ENCODE peak calls at places on chromosome 11, in ten cellular contexts. N is nucleus accumbens; X is dermis blood vessel endothelial cell; U is CD4-positive, alpha-beta T cell; Z is stimulated activated naive CD4-positive, alpha-beta T cell; H is COR-L47; D is stimulated activated CD4-positive, alpha-beta T cell treated with anti-CD3 and anti-CD28 coated beads, Interleukin-12 subunit alpha, Interleukin-12 subunit beta, amount 100 ng/mL, for 48 hours; G is naive thymus-derived CD8-positive, alpha-beta T cell; P is activated T-cell treated with anti-CD3 and anti-CD28 coated beads for 4 hours; O is GM10248. C is an unnamed sample.

GRCh38 chr11:124791626-124792341 is 8.4 kb downstream of the MSANTD2 start:
- DNase-seq in N (no peak), X (no peak), U (no peak), Z (no peak), H (no peak), D (no peak), G (no peak), P (no peak), O (peak), C (no peak)

GRCh38 chr11:100776212-100776896 is 89.3 kb downstream of the ARHGAP42 start:
- DNase-seq in N (no peak), X (peak), U (no peak), Z (no peak), H (no peak), D (no peak), G (no peak), P (no peak), O (no peak), C (no peak)

GRCh38 chr11:131025020-131025419 is 108.7 kb upstream of the SNX19 start:
- DNase-seq in N (no peak), X (no peak), U (no peak), Z (no peak), H (peak), D (no peak), G (no peak), P (no peak), O (no peak), C (no peak)

GRCh38 chr11:95695181-95695580 is 94.4 kb downstream of the FAM76B start:
- DNase-seq in N (no peak), X (no peak), U (no peak), Z (no peak), H (no peak), D (no peak), G (no peak), P (no peak), O (no peak), C (no peak)

GRCh38 chr11:111479666-111480065 is 32.5 kb downstream of the BTG4 start:
- DNase-seq in N (no peak), X (no peak), U (no peak), Z (no peak), H (no peak), D (no peak), G (no peak), P (no peak), O (no peak), C (no peak)

GRCh38 chr11:8768625-8769333 is 86.2 kb downstream of the RPL27A start:
- DNase-seq in N (no peak), X (peak), U (no peak), Z (no peak), H (no peak), D (no peak), G (no peak), P (no peak), O (no peak), C (no peak)

GRCh38 chr11:6328321-6328720 is 8.0 kb upstream of the CAVIN3 start:
- DNase-seq in N (no peak), X (peak), U (no peak), Z (no peak), H (no peak), D (no peak), G (no peak), P (no peak), O (no peak), C (no peak)

GRCh38 chr11:121229495-121229894 is 63.1 kb upstream of the SC5D start:
- DNase-seq in N (no peak), X (no peak), U (no peak), Z (no peak), H (no peak), D (no peak), G (no peak), P (no peak), O (no peak), C (no peak)

GRCh38 chr11:95067042-95067827 is 516 bp downstream of the SRSF8 start:
- DNase-seq in N (peak), X (peak), U (peak), Z (peak), H (peak), D (peak), G (peak), P (peak), O (peak), C (peak)

GRCh38 chr11:64060861-64061444 is 25.2 kb downstream of the FLRT1 start:
- DNase-seq in N (peak), X (peak), U (peak), Z (no peak), H (peak), D (peak), G (peak), P (peak), O (peak), C (peak)

GRCh38 chr11:68038718-68039525 is at the start of gene TCIRG1:
- DNase-seq in N (peak), X (peak), U (peak), Z (peak), H (no peak), D (peak), G (peak), P (no peak), O (peak), C (no peak)

GRCh38 chr11:86262387-86262786 is 17.8 kb downstream of the EED start:
- DNase-seq in N (no peak), X (no peak), U (no peak), Z (no peak), H (no peak), D (no peak), G (no peak), P (no peak), O (no peak), C (no peak)

GRCh38 chr11:70209391-70209912 is 6.4 kb downstream of the FADD start:
- DNase-seq in N (no peak), X (no peak), U (no peak), Z (no peak), H (no peak), D (no peak), G (no peak), P (no peak), O (no peak), C (no peak)

GRCh38 chr11:35853871-35854270 is 90.0 kb upstream of the LDLRAD3 start:
- DNase-seq in N (no peak), X (no peak), U (no peak), Z (no peak), H (no peak), D (no peak), G (no peak), P (no peak), O (no peak), C (no peak)

GRCh38 chr11:119594639-119595249 is 134.3 kb downstream of the NECTIN1 start:
- DNase-seq in N (no peak), X (peak), U (no peak), Z (no peak), H (no peak), D (no peak), G (no peak), P (no peak), O (no peak), C (no peak)

GRCh38 chr11:17008099-17008498 is 6.1 kb downstream of the PLEKHA7 start:
- DNase-seq in N (no peak), X (no peak), U (no peak), Z (no peak), H (no peak), D (no peak), G (no peak), P (no peak), O (no peak), C (no peak)

GRCh38 chr11:19777342-19778102 is 64.9 kb downstream of the NAV2 start:
- DNase-seq in N (no peak), X (peak), U (no peak), Z (no peak), H (no peak), D (no peak), G (no peak), P (no peak), O (peak), C (peak)